ENCODE peak calls at places on chromosome 12, in four cellular contexts. E is mesothelial cell of epicardium, U is T-helper 1 cell, X is T-helper 17 cell. T is an unnamed sample.

GRCh38 chr12:57897296-57897974 is 43.9 kb upstream of the ATP23 start:
- DNase-seq in E (no peak), U (no peak), X (no peak), T (no peak)

GRCh38 chr12:121524196-121524930 is 56.5 kb downstream of the KDM2B start:
- DNase-seq in E (no peak), U (no peak), X (no peak), T (no peak)

GRCh38 chr12:100752841-100753240 is 41.7 kb upstream of the ANO4 start:
- DNase-seq in E (no peak), U (no peak), X (no peak), T (no peak)

GRCh38 chr12:94889512-94890210 is 113.8 kb downstream of the NDUFA12 start:
- DNase-seq in E (no peak), U (no peak), X (no peak), T (no peak)

GRCh38 chr12:43832506-43833168 is 3.2 kb upstream of the TMEM117 start:
- DNase-seq in E (no peak), U (peak), X (no peak), T (no peak)

GRCh38 chr12:110279976-110280783 is 867 bp upstream of the ATP2A2 start:
- DNase-seq in E (peak), U (peak), X (peak), T (peak)

GRCh38 chr12:10900972-10901371 is 8.4 kb downstream of the TAS2R13 start:
- DNase-seq in E (no peak), U (no peak), X (no peak), T (no peak)

GRCh38 chr12:128381961-128382360 is 115.0 kb downstream of the TMEM132C start:
- DNase-seq in E (no peak), U (no peak), X (no peak), T (no peak)

GRCh38 chr12:131066207-131066885 is 112.6 kb downstream of the ADGRD1 start:
- DNase-seq in E (no peak), U (no peak), X (no peak), T (no peak)

GRCh38 chr12:7265251-7265650 is 38.6 kb upstream of the ACSM4 start:
- DNase-seq in E (no peak), U (no peak), X (no peak), T (no peak)

GRCh38 chr12:3470296-3470695 is 20.7 kb upstream of the PRMT8 start:
- DNase-seq in E (no peak), U (no peak), X (no peak), T (no peak)

GRCh38 chr12:9636807-9637206 is 29.1 kb upstream of the KLRB1 start:
- DNase-seq in E (no peak), U (no peak), X (no peak), T (no peak)

GRCh38 chr12:3803865-3804472 is 51.1 kb upstream of the CRACR2A start:
- DNase-seq in E (peak), U (peak), X (peak), T (peak)

GRCh38 chr12:88450130-88450529 is 130.1 kb downstream of the KITLG start:
- DNase-seq in E (no peak), U (no peak), X (no peak), T (no peak)

GRCh38 chr12:28425531-28425930 is 235.3 kb downstream of the CCDC91 start:
- DNase-seq in E (no peak), U (no peak), X (no peak), T (no peak)

GRCh38 chr12:98498635-98499034 is 16.8 kb upstream of the TMPO start:
- DNase-seq in E (no peak), U (no peak), X (no peak), T (no peak)

GRCh38 chr12:104454997-104455396 is 1.8 kb upstream of the CHST11 start:
- DNase-seq in E (no peak), U (no peak), X (no peak), T (no peak)

GRCh38 chr12:67663121-67663520 is 14.6 kb downstream of the DYRK2 start:
- DNase-seq in E (no peak), U (no peak), X (no peak), T (no peak)

GRCh38 chr12:24821691-24822090 is 127.2 kb downstream of the BCAT1 start:
- DNase-seq in E (no peak), U (peak), X (no peak), T (no peak)

GRCh38 chr12:26121841-26122680 is 2.8 kb downstream of the BHLHE41 start:
- DNase-seq in E (no peak), U (peak), X (no peak), T (peak)

GRCh38 chr12:47549258-47549657 is 156.6 kb downstream of the RPAP3 start:
- DNase-seq in E (no peak), U (no peak), X (no peak), T (no peak)

T was measured in activated T-helper 9 cell treated with anti-CD3 and anti-CD28 coated beads, Interleukin-2, amount 50 U/mL, for 16 hours.